ENCODE peak calls at places on chromosomes 16 and 17, in nine cellular contexts. X is adrenal gland, E is tibial nerve, I is neural crest cell, Q is BJ, W is WTC11, K is mammary epithelial cell, C is right lobe of liver, S is fibroblast of villous mesenchyme. M is an unnamed sample.

GRCh38 chr17:40355123-40355803 is 9.3 kb downstream of the GJD3 start:
- DNase-seq in X (peak; percentile 75), C (peak; percentile 79), I (peak; percentile 91), S (peak; percentile 66), W (peak; percentile 96), K (no peak), E (peak; percentile 73), Q (no peak), M (peak; percentile 95)

GRCh38 chr16:70428178-70428998 is 10.5 kb downstream of the ST3GAL2 start:
- DNase-seq in Q (peak; percentile 68), S (peak; percentile 98), I (peak; percentile 46), C (peak; percentile 99), X (peak; percentile 99), K (peak; percentile 93), W (peak; percentile 61), E (peak; percentile 58), M (peak; percentile 94)

GRCh38 chr17:48555183-48555615 is 10.3 kb upstream of the HOXB2 start:
- DNase-seq in S (peak; percentile 90), X (peak; percentile 63), I (no peak), C (no peak), K (peak; percentile 87), E (no peak), Q (no peak), W (no peak), M (no peak)

GRCh38 chr17:14303343-14304221 is 2.7 kb downstream of the HS3ST3B1 start:
- DNase-seq in S (no peak), C (no peak), W (peak; percentile 37), E (no peak), Q (no peak), I (no peak), X (no peak), K (no peak), M (peak; percentile 76)

GRCh38 chr16:81279375-81279774 is 35.4 kb upstream of the GAN start:
- DNase-seq in X (no peak), C (no peak), S (no peak), Q (no peak), K (peak; percentile 38), W (no peak), I (no peak), E (no peak), M (no peak)

GRCh38 chr17:68291836-68292688 is 767 bp downstream of the ARSG start:
- DNase-seq in C (peak; percentile 80), X (peak; percentile 77), I (peak; percentile 45), S (peak; percentile 67), E (peak; percentile 51), Q (no peak), K (peak; percentile 68), W (peak; percentile 74), M (peak; percentile 93)

GRCh38 chr16:15518412-15519351 is 84.3 kb downstream of the BMERB1 start:
- DNase-seq in X (peak; percentile 67), E (no peak), W (no peak), Q (no peak), I (no peak), S (peak; percentile 48), C (no peak), K (no peak), M (no peak)

GRCh38 chr17:1626333-1626732 is 2.3 kb downstream of the SLC43A2 start:
- DNase-seq in I (no peak), Q (no peak), C (no peak), X (peak; percentile 23), K (no peak), E (no peak), S (peak; percentile 42), W (no peak), M (no peak)

GRCh38 chr16:9495824-9496223 is 404.4 kb downstream of the HAPSTR1 start:
- DNase-seq in C (no peak), S (no peak), X (no peak), I (no peak), E (no peak), Q (no peak), K (no peak), W (no peak), M (no peak)

GRCh38 chr17:71703701-71704100 is 417.1 kb upstream of the SOX9 start:
- DNase-seq in X (no peak), C (no peak), E (no peak), I (no peak), Q (no peak), W (no peak), K (no peak), S (no peak), M (no peak)

GRCh38 chr16:23424292-23424958 is 28.6 kb downstream of the COG7 start:
- DNase-seq in K (peak; percentile 87), Q (no peak), E (no peak), I (no peak), C (no peak), X (no peak), W (no peak), S (no peak), M (peak; percentile 83)

GRCh38 chr17:45948881-45949624 is 50.0 kb upstream of the STH start:
- DNase-seq in X (peak; percentile 75), E (peak; percentile 33), K (peak; percentile 40), C (peak; percentile 82), W (peak; percentile 83), Q (peak; percentile 4), I (peak; percentile 76), S (peak; percentile 68), M (peak; percentile 93)

GRCh38 chr17:353838-354234 is 1.2 kb upstream of the RPH3AL start:
- DNase-seq in Q (no peak), C (peak; percentile 44), E (no peak), I (no peak), K (no peak), W (no peak), X (no peak), S (no peak), M (no peak)

GRCh38 chr16:30698816-30699614 is at the start of gene SRCAP:
- DNase-seq in S (peak; percentile 77), K (peak; percentile 77), Q (no peak), C (peak; percentile 94), X (peak; percentile 81), E (peak; percentile 86), W (peak; percentile 82), I (peak; percentile 87), M (peak; percentile 89)
- TF ChIP-seq CTCF in S (no peak), K (no peak), Q (no peak), C (no peak), X (no peak), E (no peak), W (no peak), I (no peak), M (no peak)

DNA sequence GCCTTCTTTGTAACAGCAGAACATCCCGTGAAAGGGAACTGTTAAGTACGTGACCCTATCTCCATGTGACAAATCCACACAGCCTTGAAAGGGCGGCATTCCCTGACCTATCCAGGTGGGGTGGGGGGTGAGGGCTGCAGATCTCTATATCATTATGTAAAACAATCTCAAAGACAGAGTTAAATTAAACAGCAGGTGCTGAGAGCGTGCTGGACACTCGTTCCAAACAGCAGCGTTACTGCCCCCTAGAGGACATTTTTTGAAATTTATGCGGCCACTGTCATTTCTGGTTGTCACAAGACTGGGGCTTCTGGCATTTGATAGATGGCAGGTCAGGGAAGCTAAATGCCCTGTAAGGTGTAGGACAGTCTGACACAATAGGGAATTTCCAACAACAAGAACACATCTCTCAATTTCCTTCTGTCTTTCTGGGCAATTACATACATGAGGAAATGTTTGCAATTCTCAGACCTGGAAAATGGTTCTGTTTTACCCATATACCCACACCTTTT is 6.7 kb upstream of the SLC25A39 start:
- DNase-seq in W (peak; percentile 80), I (peak; percentile 84), Q (peak; percentile 24), C (peak; percentile 75), E (no peak), X (peak; percentile 82), S (peak; percentile 79), K (peak; percentile 53), M (no peak)
- TF ChIP-seq CTCF in W (peak; percentile 76), I (peak; percentile 88), Q (peak; percentile 80), C (peak; percentile 79), E (peak; percentile 74), X (peak; percentile 84), S (peak; percentile 75), K (peak; percentile 82), M (peak; percentile 78)

GRCh38 chr17:7612294-7612640 is 2.4 kb downstream of the FXR2 start:
- DNase-seq in K (no peak), S (no peak), X (no peak), I (no peak), C (no peak), E (no peak), Q (no peak), W (no peak), M (no peak)

GRCh38 chr17:7614422-7615264 is at the start of gene FXR2:
- DNase-seq in S (peak; percentile 100), W (peak; percentile 100), X (peak; percentile 100), I (peak; percentile 98), K (peak; percentile 100), Q (peak; percentile 99), E (peak; percentile 99), C (peak; percentile 100), M (peak; percentile 100)

GRCh38 chr17:7618608-7619007 is 3.9 kb upstream of the FXR2 start:
- DNase-seq in Q (no peak), K (no peak), W (no peak), S (no peak), C (no peak), X (no peak), E (no peak), I (no peak), M (peak; percentile 61)

GRCh38 chr17:7613769-7614421 is 802 bp downstream of the FXR2 start:
- DNase-seq in S (peak; percentile 37), X (no peak), Q (no peak), E (no peak), C (no peak), I (no peak), W (no peak), K (peak; percentile 37), M (no peak)

GRCh38 chr17:7615265-7615747 is 609 bp upstream of the FXR2 start:
- DNase-seq in X (no peak), S (no peak), E (no peak), C (no peak), I (no peak), Q (no peak), W (no peak), K (no peak), M (no peak)
- TF ChIP-seq CTCF in X (no peak), S (no peak), E (no peak), C (no peak), I (no peak), Q (no peak), W (no peak), K (no peak), M (no peak)

GRCh38 chr16:85371948-85372347 is 241.2 kb upstream of the GSE1 start:
- DNase-seq in C (no peak), K (no peak), S (no peak), X (no peak), Q (no peak), E (no peak), W (no peak), I (no peak), M (no peak)

GRCh38 chr16:85370543-85370880 is 242.6 kb upstream of the GSE1 start:
- DNase-seq in W (no peak), C (no peak), S (no peak), E (no peak), Q (no peak), X (no peak), K (no peak), I (no peak), M (no peak)

GRCh38 chr16:85369741-85370528 is 243.2 kb upstream of the GSE1 start:
- DNase-seq in S (peak; percentile 43), X (peak; percentile 78), C (no peak), K (no peak), W (peak; percentile 84), Q (no peak), I (peak; percentile 76), E (peak; percentile 44), M (peak; percentile 81)

GRCh38 chr16:85372627-85373372 is 240.3 kb upstream of the GSE1 start:
- DNase-seq in W (no peak), S (peak; percentile 87), C (no peak), E (no peak), Q (peak; percentile 47), K (peak; percentile 57), I (no peak), X (peak; percentile 89), M (no peak)

GRCh38 chr16:85370881-85371651 is 242.1 kb upstream of the GSE1 start:
- DNase-seq in K (peak; percentile 54), C (no peak), I (no peak), Q (no peak), S (peak; percentile 59), X (peak; percentile 72), W (no peak), E (peak; percentile 46), M (peak; percentile 87)
- TF ChIP-seq CTCF in K (no peak), C (no peak), I (no peak), Q (no peak), S (no peak), X (no peak), W (no peak), E (peak; percentile 10), M (no peak)